ENCODE peak calls at places on chromosomes 12 and 14, in ten cellular contexts. T, Y, R, B, N, Q, A, M, F and J are unnamed samples.

GRCh38 chr14:20387577-20387976 is 25.7 kb downstream of the TEP1 start:
- DNase-seq in N (no peak), Q (no peak), B (no peak), Y (no peak), A (no peak), R (no peak), F (no peak), T (no peak), M (no peak), J (no peak)

GRCh38 chr12:44117368-44117767 is 281.5 kb downstream of the TMEM117 start:
- DNase-seq in R (no peak), Q (peak), F (no peak), N (peak), A (no peak), T (no peak), B (no peak), Y (no peak), M (peak), J (no peak)

GRCh38 chr14:69573841-69574265 is 818 bp downstream of the CCDC177 start:
- DNase-seq in Q (no peak), B (no peak), T (peak), F (no peak), R (no peak), M (no peak), A (no peak), N (no peak), Y (no peak), J (no peak)

GRCh38 chr14:68574461-68574860 is 218.4 kb downstream of the ZFP36L1 start:
- DNase-seq in Q (no peak), R (no peak), T (no peak), B (no peak), F (no peak), Y (no peak), M (no peak), A (no peak), N (no peak), J (no peak)

GRCh38 chr12:9813821-9814798 is 13.2 kb upstream of the KLRF1 start:
- DNase-seq in R (peak), M (peak), N (peak), B (no peak), T (peak), Y (peak), F (no peak), A (peak), Q (peak), J (peak)

GRCh38 chr12:95231190-95231589 is 13.6 kb downstream of the VEZT start:
- DNase-seq in R (no peak), A (no peak), B (no peak), Q (peak), N (peak), M (peak), T (no peak), Y (no peak), F (no peak), J (no peak)

GRCh38 chr12:95739561-95740313 is 50.8 kb downstream of the NTN4 start:
- DNase-seq in N (no peak), Q (no peak), T (no peak), F (no peak), R (peak), A (peak), M (no peak), Y (no peak), B (no peak), J (no peak)

GRCh38 chr14:56057071-56057865 is 60.9 kb upstream of the PELI2 start:
- DNase-seq in Y (no peak), T (no peak), N (no peak), M (no peak), Q (no peak), A (no peak), R (no peak), B (no peak), F (no peak), J (no peak)

GRCh38 chr14:106174206-106174605 is 647.8 kb downstream of the TMEM121 start:
- DNase-seq in T (no peak), B (no peak), R (no peak), A (no peak), M (no peak), Q (no peak), Y (no peak), N (no peak), F (no peak), J (no peak)

GRCh38 chr12:106213721-106214121 is 34.1 kb downstream of the CKAP4 start:
- DNase-seq in Q (no peak), T (no peak), B (no peak), Y (no peak), N (no peak), A (no peak), F (no peak), M (no peak), R (no peak), J (no peak)

GRCh38 chr12:15584366-15585041 is 204.7 kb downstream of the EPS8 start:
- DNase-seq in R (peak), Q (peak), N (peak), T (no peak), Y (no peak), B (peak), F (peak), A (no peak), M (peak), J (peak)

GRCh38 chr14:30131698-30132097 is 204.1 kb upstream of the PRKD1 start:
- DNase-seq in M (no peak), F (no peak), B (no peak), A (no peak), R (no peak), Q (no peak), N (no peak), T (no peak), Y (no peak), J (no peak)

GRCh38 chr12:64583395-64584172 is 26.7 kb upstream of the RASSF3 start:
- DNase-seq in M (peak), A (no peak), R (peak), T (no peak), N (no peak), Y (no peak), B (no peak), F (no peak), Q (no peak), J (peak)

GRCh38 chr12:1273051-1273450 is 282.0 kb downstream of the ERC1 start:
- DNase-seq in N (no peak), F (no peak), B (peak), Y (no peak), R (no peak), M (peak), A (no peak), Q (no peak), T (no peak), J (no peak)

GRCh38 chr14:28751467-28752058 is 15.0 kb upstream of the FOXG1 start:
- DNase-seq in R (no peak), Q (peak), Y (no peak), A (no peak), N (peak), T (no peak), F (peak), M (peak), B (peak), J (peak)

GRCh38 chr12:122399592-122400373 is 22.7 kb downstream of the CLIP1 start:
- DNase-seq in M (peak), Q (peak), A (peak), B (peak), Y (peak), F (peak), R (peak), T (no peak), N (peak), J (peak)

GRCh38 chr12:76449572-76449971 is 101.4 kb upstream of the BBS10 start:
- DNase-seq in Q (peak), Y (no peak), B (no peak), R (no peak), N (peak), T (no peak), A (no peak), F (no peak), M (peak), J (no peak)
- H3K4me3 ChIP-seq in Q (no peak), Y (no peak), B (no peak), R (no peak), N (no peak), T (no peak), A (no peak), F (no peak), M (no peak), J (no peak)

DNA sequence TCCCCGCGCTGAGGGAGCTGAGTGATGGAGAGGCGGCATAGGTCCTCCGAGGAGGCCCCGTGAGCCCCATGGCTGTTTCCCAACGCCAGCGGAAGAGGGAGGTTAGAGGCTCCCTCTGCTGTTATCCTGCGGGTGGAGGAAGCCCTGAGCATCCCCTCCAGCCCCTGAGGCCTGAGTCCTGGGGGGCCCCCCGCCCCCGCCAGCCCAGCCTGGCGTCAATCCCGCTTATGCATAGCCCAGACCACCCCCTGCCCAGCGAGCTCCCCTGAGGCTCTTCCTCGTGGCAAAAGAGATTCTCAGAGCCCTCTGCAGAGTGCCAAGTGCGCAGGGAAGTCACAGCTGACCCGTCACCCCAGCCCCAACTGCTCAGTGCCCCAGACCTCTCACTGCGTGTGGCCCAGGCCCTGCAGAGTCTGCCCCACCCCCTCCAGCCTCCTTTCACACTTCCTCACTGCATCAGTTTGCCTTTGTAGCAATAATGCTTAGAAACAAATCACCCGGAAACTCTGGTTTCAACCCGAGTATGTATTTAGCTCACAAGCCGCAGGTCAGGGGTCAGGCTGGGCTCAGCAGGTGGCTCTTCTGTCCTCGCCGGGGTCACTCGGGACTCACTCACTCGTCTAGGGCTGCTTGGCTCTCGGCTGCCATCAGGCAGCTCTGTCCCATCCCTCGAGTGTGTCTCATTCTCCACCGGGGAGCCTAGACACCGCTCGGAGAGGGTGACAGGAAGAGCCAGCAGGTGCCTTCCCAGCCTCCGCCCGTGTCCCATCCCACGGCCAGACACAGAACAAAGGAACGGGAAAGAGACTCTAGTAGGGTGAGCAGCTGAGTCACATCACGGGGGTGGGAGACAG is 44.8 kb upstream of the GALNT9 start:
- DNase-seq in R (no peak), Q (no peak), T (peak), Y (no peak), M (no peak), N (no peak), F (no peak), B (no peak), A (no peak), J (no peak)
- TF ChIP-seq CTCF in R (no peak), Q (no peak), T (no peak), Y (no peak), M (no peak), N (no peak), F (no peak), B (peak), A (no peak), J (no peak)

GRCh38 chr14:37172024-37172869 is at the start of gene SLC25A21:
- DNase-seq in A (peak), B (peak), M (peak), T (peak), N (peak), Q (peak), Y (peak), R (peak), F (peak), J (peak)
- H3K4me3 ChIP-seq in A (peak), B (peak), M (peak), T (peak), N (peak), Q (peak), Y (peak), R (peak), F (peak), J (peak)

GRCh38 chr14:52950410-52950897 is 396 bp downstream of the FERMT2 start:
- DNase-seq in Q (peak), A (peak), F (no peak), M (peak), B (no peak), N (peak), Y (peak), T (peak), R (peak), J (peak)
- TF ChIP-seq CTCF in Q (no peak), A (no peak), F (no peak), M (no peak), B (no peak), N (no peak), Y (no peak), T (peak), R (no peak), J (no peak)

GRCh38 chr14:23323838-23324454 is 2.7 kb downstream of the PABPN1 start:
- DNase-seq in Q (no peak), T (no peak), R (no peak), A (no peak), Y (no peak), N (no peak), M (no peak), F (no peak), B (no peak), J (no peak)
- H3K4me3 ChIP-seq in Q (no peak), T (no peak), R (no peak), A (no peak), Y (no peak), N (no peak), M (no peak), F (no peak), B (no peak), J (no peak)

GRCh38 chr12:18250313-18250916 is 10.9 kb upstream of the PIK3C2G start:
- DNase-seq in A (no peak), M (peak), T (no peak), F (peak), B (peak), N (peak), Y (no peak), Q (peak), R (peak), J (peak)
- TF ChIP-seq CTCF in A (peak), M (peak), T (peak), F (peak), B (peak), N (peak), Y (peak), Q (peak), R (peak), J (peak)

GRCh38 chr14:90399541-90400444 is 3.0 kb downstream of the CALM1 start:
- DNase-seq in A (peak), T (peak), B (peak), M (peak), Q (peak), F (peak), N (peak), R (peak), Y (peak), J (peak)
- H3K4me3 ChIP-seq in A (peak), T (no peak), B (peak), M (no peak), Q (no peak), F (peak), N (peak), R (no peak), Y (peak), J (peak)

GRCh38 chr14:57533214-57533613 is 39.6 kb upstream of the CCDC198 start:
- DNase-seq in R (no peak), Q (peak), B (no peak), Y (no peak), A (no peak), M (no peak), F (peak), T (no peak), N (peak), J (no peak)
- TF ChIP-seq CTCF in R (no peak), Q (peak), B (peak), Y (peak), A (peak), M (peak), F (peak), T (no peak), N (peak), J (peak)

GRCh38 chr12:6430990-6431353 is 13.8 kb upstream of the CD27 start:
- DNase-seq in B (no peak), A (no peak), F (no peak), Q (peak), R (peak), Y (peak), T (no peak), N (no peak), M (peak), J (no peak)
- H3K4me3 ChIP-seq in B (peak), A (peak), F (no peak), Q (no peak), R (peak), Y (no peak), T (no peak), N (no peak), M (no peak), J (no peak)

GRCh38 chr12:46944104-46944503 is 118.3 kb upstream of the SLC38A4 start:
- DNase-seq in T (no peak), F (no peak), B (peak), R (no peak), A (no peak), Y (no peak), M (peak), N (peak), Q (peak), J (peak)
- TF ChIP-seq CTCF in T (no peak), F (peak), B (peak), R (no peak), A (peak), Y (peak), M (peak), N (peak), Q (peak), J (peak)